ENCODE peak calls at places on chromosomes 1 and 21, in five cellular contexts. Z, D, E, M and Q are unnamed samples.
A peak's percentile ranks its signal among the peaks of the same experiment; 100 is the strongest.

GRCh38 chr1:162772571-162773154 is 17.8 kb upstream of the HSD17B7 start:
- DNase-seq in Z (peak; percentile 47), D (no peak), E (no peak), M (no peak), Q (no peak)

GRCh38 chr1:36342426-36343185 is 19.2 kb upstream of the EVA1B start:
- DNase-seq in Z (peak; percentile 73), D (no peak), E (no peak), M (peak; percentile 95), Q (no peak)

GRCh38 chr1:44411861-44412260 is 6.8 kb downstream of the RNF220 start:
- DNase-seq in Z (peak; percentile 42), D (no peak), E (no peak), M (no peak), Q (no peak)

GRCh38 chr1:197868751-197869501 is 33.5 kb upstream of the C1orf53 start:
- DNase-seq in Z (peak; percentile 76), D (peak; percentile 21), E (peak; percentile 59), M (peak; percentile 56), Q (no peak)

GRCh38 chr1:30413606-30414005 is 309.8 kb downstream of the MATN1 start:
- DNase-seq in Z (no peak), D (no peak), E (no peak), M (no peak), Q (peak; percentile 46)

GRCh38 chr1:20174937-20175666 is 10.8 kb upstream of the UBXN10 start:
- DNase-seq in Z (peak; percentile 49), D (no peak), E (no peak), M (no peak), Q (no peak)

GRCh38 chr1:84286071-84286470 is 15.4 kb upstream of the SAMD13 start:
- DNase-seq in Z (no peak), D (no peak), E (no peak), M (no peak), Q (no peak)

GRCh38 chr1:225464851-225465792 is 37.3 kb upstream of the LBR start:
- DNase-seq in Z (no peak), D (no peak), E (no peak), M (no peak), Q (no peak)

GRCh38 chr1:200307755-200308066 is 102.1 kb downstream of the ZNF281 start:
- DNase-seq in Z (no peak), D (no peak), E (no peak), M (no peak), Q (no peak)

GRCh38 chr1:16236091-16236494 is 890 bp downstream of the CPLANE2 start:
- DNase-seq in Z (peak; percentile 9), D (peak; percentile 42), E (peak; percentile 54), M (peak; percentile 39), Q (no peak)

GRCh38 chr1:112444269-112444668 is 48.3 kb downstream of the CTTNBP2NL start:
- DNase-seq in Z (no peak), D (no peak), E (no peak), M (peak; percentile 84), Q (no peak)

GRCh38 chr1:177124578-177125278 is 39.8 kb downstream of the ASTN1 start:
- DNase-seq in Z (no peak), D (no peak), E (no peak), M (no peak), Q (no peak)

GRCh38 chr21:29077651-29078090 is 4.2 kb upstream of the CCT8 start:
- DNase-seq in Z (peak; percentile 58), D (no peak), E (no peak), M (peak; percentile 66), Q (no peak)

GRCh38 chr1:243729956-243730355 is 120.1 kb downstream of the AKT3 start:
- DNase-seq in Z (no peak), D (no peak), E (no peak), M (no peak), Q (no peak)

GRCh38 chr1:24999906-25000305 is 69.8 kb upstream of the RUNX3 start:
- DNase-seq in Z (no peak), D (no peak), E (no peak), M (no peak), Q (no peak)

GRCh38 chr1:70980361-70980760 is 67.3 kb downstream of the PTGER3 start:
- DNase-seq in Z (no peak), D (no peak), E (no peak), M (no peak), Q (no peak)

GRCh38 chr1:42981871-42982270 is 23.2 kb upstream of the SLC2A1 start:
- DNase-seq in Z (no peak), D (no peak), E (no peak), M (no peak), Q (no peak)

GRCh38 chr1:64864018-64864945 is 102.1 kb downstream of the JAK1 start:
- DNase-seq in Z (peak; percentile 42), D (no peak), E (peak; percentile 33), M (peak; percentile 90), Q (no peak)

GRCh38 chr1:202237052-202237451 is 43.5 kb downstream of the LGR6 start:
- DNase-seq in Z (peak; percentile 36), D (no peak), E (peak; percentile 63), M (peak; percentile 6), Q (peak; percentile 84)

GRCh38 chr1:50774759-50775351 is 185.2 kb downstream of the FAF1 start:
- DNase-seq in Z (peak; percentile 74), D (peak; percentile 2), E (peak; percentile 48), M (peak; percentile 67), Q (no peak)

GRCh38 chr1:15364740-15365139 is 44.9 kb upstream of the EFHD2 start:
- DNase-seq in Z (no peak), D (no peak), E (no peak), M (no peak), Q (no peak)

GRCh38 chr21:37667380-37667779 is 248.9 kb downstream of the KCNJ6 start:
- DNase-seq in Z (no peak), D (no peak), E (no peak), M (no peak), Q (no peak)

GRCh38 chr1:92486251-92487077 is at the start of gene GFI1:
- DNase-seq in Z (peak; percentile 46), D (no peak), E (no peak), M (no peak), Q (no peak)

GRCh38 chr1:92488832-92489231 is 2.1 kb upstream of the GFI1 start:
- DNase-seq in Z (peak; percentile 61), D (no peak), E (no peak), M (no peak), Q (no peak)

GRCh38 chr1:92485374-92486250 is 1.1 kb downstream of the GFI1 start:
- DNase-seq in Z (peak; percentile 58), D (no peak), E (peak; percentile 51), M (peak; percentile 20), Q (no peak)

GRCh38 chr1:92487078-92487605 is 417 bp upstream of the GFI1 start:
- DNase-seq in Z (no peak), D (no peak), E (no peak), M (no peak), Q (no peak)

DNA sequence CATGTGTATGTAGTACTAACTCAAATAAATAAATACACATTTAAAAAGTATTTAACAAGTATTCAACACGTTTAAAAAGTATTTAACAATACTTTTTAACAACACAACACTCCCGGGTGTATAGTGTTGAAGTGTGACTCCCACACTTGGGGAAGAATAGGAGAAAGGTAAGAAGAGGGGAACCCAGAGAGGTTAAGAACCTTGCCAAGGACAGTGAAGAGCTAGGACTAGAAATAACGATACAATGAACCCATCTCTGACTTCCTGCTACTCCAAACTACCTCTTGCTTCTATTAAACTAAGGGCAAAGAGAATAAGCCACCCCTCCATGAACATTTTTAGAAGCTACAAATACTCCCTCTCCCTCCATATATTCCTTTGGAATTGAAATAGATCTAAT is 1.7 kb upstream of the GFI1 start:
- DNase-seq in Z (no peak), D (no peak), E (no peak), M (no peak), Q (no peak)
- H3K27ac ChIP-seq in Z (no peak overlapping the region), D (no peak overlapping the region), E (no peak overlapping the region), M (no peak overlapping the region), Q (no peak overlapping the region)

GRCh38 chr1:21761052-21761451 is 21.9 kb downstream of the USP48 start:
- DNase-seq in Z (no peak), D (no peak), E (no peak), M (no peak), Q (no peak)
- H3K27ac ChIP-seq in Z (no peak overlapping the region), D (no peak overlapping the region), E (no peak overlapping the region), M (no peak overlapping the region), Q (no peak overlapping the region)

GRCh38 chr1:185317886-185318310 is 855 bp upstream of the IVNS1ABP start:
- DNase-seq in Z (peak; percentile 27), D (no peak), E (peak; percentile 47), M (no peak), Q (peak; percentile 72)
- H3K27ac ChIP-seq in Z (peak overlapping the region; percentile 71), D (peak overlapping the region; percentile 95), E (peak overlapping the region; percentile 78), M (peak overlapping the region; percentile 87), Q (peak overlapping the region; percentile 94)

GRCh38 chr1:150999051-150999674 is 7.5 kb downstream of the MINDY1 start:
- DNase-seq in Z (peak; percentile 81), D (no peak), E (no peak), M (peak; percentile 46), Q (no peak)
- H3K27ac ChIP-seq in Z (no peak overlapping the region), D (no peak overlapping the region), E (no peak overlapping the region), M (peak overlapping the region; percentile 89), Q (peak overlapping the region; percentile 21)